ENCODE peak calls at places on chromosomes 16 and 17, in four cellular contexts. F, R, E and N are unnamed samples.

GRCh38 chr16:138049-138417 is 440 bp downstream of the NPRL3 start:
- DNase-seq in F (peak; percentile 53), E (peak; percentile 69), R (no peak), N (no peak)

GRCh38 chr17:17824119-17824779 is 12.5 kb downstream of the SREBF1 start:
- DNase-seq in F (no peak), E (no peak), R (peak; percentile 60), N (no peak)

GRCh38 chr17:78873519-78874340 is 29.3 kb downstream of the CEP295NL start:
- DNase-seq in E (peak; percentile 60), F (no peak), R (peak; percentile 88), N (peak; percentile 18)

GRCh38 chr17:42246515-42246914 is 29.7 kb downstream of the STAT5B start:
- DNase-seq in E (no peak), R (no peak), F (no peak), N (no peak)

GRCh38 chr16:58730724-58731370 is 3.3 kb downstream of the GOT2 start:
- DNase-seq in E (no peak), F (no peak), R (no peak), N (no peak)

GRCh38 chr17:29565643-29566472 is 979 bp downstream of the ABHD15 start:
- DNase-seq in E (peak; percentile 73), F (no peak), R (peak; percentile 41), N (peak; percentile 86)

GRCh38 chr17:48505788-48506187 is 25.0 kb downstream of the HOXB1 start:
- DNase-seq in F (peak; percentile 78), E (no peak), R (peak; percentile 97), N (no peak)

GRCh38 chr16:4767872-4768548 is 1.0 kb upstream of the ZNF500 start:
- DNase-seq in F (no peak), R (no peak), E (no peak), N (no peak)

GRCh38 chr17:80859004-80859941 is 132.4 kb upstream of the CHMP6 start:
- DNase-seq in E (peak; percentile 89), R (peak; percentile 83), F (peak; percentile 83), N (no peak)

GRCh38 chr17:15213381-15214087 is 51.6 kb downstream of the PMP22 start:
- DNase-seq in R (peak; percentile 32), E (no peak), F (peak; percentile 56), N (no peak)

GRCh38 chr17:57577751-57578607 is 167.1 kb downstream of the CCDC182 start:
- DNase-seq in E (peak; percentile 82), F (peak; percentile 87), R (peak; percentile 45), N (no peak)

GRCh38 chr17:1412185-1413110 is 12.4 kb upstream of the YWHAE start:
- DNase-seq in F (no peak), E (peak; percentile 72), R (no peak), N (no peak)

GRCh38 chr16:64947651-64948050 is 174.2 kb downstream of the CDH11 start:
- DNase-seq in R (no peak), F (no peak), E (no peak), N (no peak)

GRCh38 chr16:77618951-77619350 is 103.4 kb upstream of the NUDT7 start:
- DNase-seq in F (no peak), R (no peak), E (no peak), N (no peak)

GRCh38 chr16:68128577-68129305 is 43.6 kb downstream of the NFATC3 start:
- DNase-seq in R (no peak), F (no peak), E (peak; percentile 26), N (no peak)

GRCh38 chr17:48510761-48511604 is 19.8 kb downstream of the HOXB1 start:
- DNase-seq in F (peak; percentile 66), R (no peak), E (no peak), N (no peak)

GRCh38 chr17:76356803-76357456 is 3.2 kb upstream of the PRPSAP1 start:
- DNase-seq in R (no peak), E (peak; percentile 2), F (no peak), N (peak; percentile 48)

GRCh38 chr17:81491761-81492160 is 20.8 kb downstream of the ACTG1 start:
- DNase-seq in E (peak; percentile 6), R (peak; percentile 61), F (no peak), N (no peak)

GRCh38 chr16:20397468-20398074 is 7.0 kb downstream of the PDILT start:
- DNase-seq in R (no peak), E (no peak), F (no peak), N (no peak)

GRCh38 chr16:58464047-58464915 is 35.7 kb upstream of the NDRG4 start:
- DNase-seq in E (peak; percentile 63), R (no peak), F (peak; percentile 53), N (no peak)

GRCh38 chr17:42518046-42518754 is 17.8 kb upstream of the NAGLU start:
- DNase-seq in R (no peak), F (peak; percentile 87), E (peak; percentile 90), N (no peak)

GRCh38 chr16:56889206-56889605 is 24.2 kb downstream of the SLC12A3 start:
- DNase-seq in E (peak; percentile 7), R (no peak), F (no peak), N (no peak)

GRCh38 chr17:9544221-9544620 is 31.4 kb downstream of the STX8 start:
- DNase-seq in F (no peak), E (no peak), R (no peak), N (no peak)